ENCODE peak calls at places on chromosomes 13 and 19, in ten cellular contexts. P is IMR-90, C is cardiac fibroblast, E is psoas muscle, U is lung, J is HFF-Myc, G is colonic mucosa, X is cardiac muscle cell, N is keratinocyte, Y is mammary epithelial cell. R is an unnamed sample.

GRCh38 chr19:33405491-33406461 is 32.3 kb downstream of the CEBPG start:
- DNase-seq in P (no peak), C (no peak), E (peak; percentile 59), U (no peak), J (no peak), G (no peak), X (no peak), N (no peak), Y (no peak), R (no peak)

GRCh38 chr13:32059511-32059984 is 28.0 kb downstream of the FRY start:
- DNase-seq in P (no peak), C (no peak), E (no peak), U (no peak), J (no peak), G (no peak), X (no peak), N (no peak), Y (no peak), R (no peak)

GRCh38 chr19:35141627-35142401 is 1.2 kb upstream of the FXYD7 start:
- DNase-seq in P (no peak), C (no peak), E (peak; percentile 64), U (no peak), J (no peak), G (no peak), X (peak; percentile 31), N (no peak), Y (no peak), R (no peak)

GRCh38 chr13:57438072-57438471 is 193.5 kb upstream of the PCDH17 start:
- DNase-seq in P (no peak), C (no peak), E (no peak), U (no peak), J (no peak), G (no peak), X (no peak), N (no peak), Y (no peak), R (no peak)

GRCh38 chr13:45817833-45818232 is 33.7 kb downstream of the SIAH3 start:
- DNase-seq in P (no peak), C (no peak), E (no peak), U (no peak), J (no peak), G (no peak), X (peak; percentile 7), N (no peak), Y (no peak), R (no peak)

GRCh38 chr19:6340493-6341201 is 7.2 kb upstream of the ACER1 start:
- DNase-seq in P (no peak), C (no peak), E (no peak), U (no peak), J (no peak), G (no peak), X (no peak), N (no peak), Y (no peak), R (no peak)

GRCh38 chr19:45962021-45962420 is 11.6 kb downstream of the NOVA2 start:
- DNase-seq in P (no peak), C (no peak), E (peak; percentile 42), U (no peak), J (no peak), G (no peak), X (no peak), N (no peak), Y (no peak), R (no peak)

GRCh38 chr19:54469496-54469934 is 3.6 kb downstream of the CDC42EP5 start:
- DNase-seq in P (no peak), C (no peak), E (peak; percentile 79), U (no peak), J (no peak), G (peak; percentile 78), X (no peak), N (no peak), Y (no peak), R (no peak)

GRCh38 chr19:32869369-32870153 is at the start of gene SLC7A9:
- DNase-seq in P (no peak), C (no peak), E (peak; percentile 23), U (no peak), J (no peak), G (no peak), X (no peak), N (no peak), Y (no peak), R (no peak)

GRCh38 chr13:48400820-48401219 is 12.1 kb downstream of the LPAR6 start:
- DNase-seq in P (peak; percentile 46), C (peak; percentile 81), E (no peak), U (no peak), J (peak; percentile 32), G (no peak), X (peak; percentile 72), N (peak; percentile 65), Y (peak; percentile 91), R (peak; percentile 51)
- TF ChIP-seq CTCF in P (no peak), C (no peak), E (no peak), U (no peak), J (no peak), G (no peak), X (peak; percentile 13), N (no peak), Y (no peak), R (no peak)

GRCh38 chr13:29498426-29499040 is 97.0 kb downstream of the SLC7A1 start:
- DNase-seq in P (no peak), C (no peak), E (no peak), U (no peak), J (no peak), G (no peak), X (no peak), N (no peak), Y (no peak), R (no peak)

GRCh38 chr13:29499766-29500165 is 95.7 kb downstream of the SLC7A1 start:
- DNase-seq in P (no peak), C (no peak), E (no peak), U (no peak), J (no peak), G (no peak), X (no peak), N (no peak), Y (no peak), R (no peak)

GRCh38 chr13:29496241-29496712 is 99.2 kb downstream of the SLC7A1 start:
- DNase-seq in P (no peak), C (peak; percentile 26), E (no peak), U (no peak), J (no peak), G (no peak), X (peak; percentile 32), N (peak; percentile 23), Y (peak; percentile 82), R (no peak)

GRCh38 chr13:29494520-29494919 is 101.0 kb downstream of the SLC7A1 start:
- DNase-seq in P (no peak), C (no peak), E (no peak), U (no peak), J (no peak), G (no peak), X (no peak), N (no peak), Y (no peak), R (no peak)

DNA sequence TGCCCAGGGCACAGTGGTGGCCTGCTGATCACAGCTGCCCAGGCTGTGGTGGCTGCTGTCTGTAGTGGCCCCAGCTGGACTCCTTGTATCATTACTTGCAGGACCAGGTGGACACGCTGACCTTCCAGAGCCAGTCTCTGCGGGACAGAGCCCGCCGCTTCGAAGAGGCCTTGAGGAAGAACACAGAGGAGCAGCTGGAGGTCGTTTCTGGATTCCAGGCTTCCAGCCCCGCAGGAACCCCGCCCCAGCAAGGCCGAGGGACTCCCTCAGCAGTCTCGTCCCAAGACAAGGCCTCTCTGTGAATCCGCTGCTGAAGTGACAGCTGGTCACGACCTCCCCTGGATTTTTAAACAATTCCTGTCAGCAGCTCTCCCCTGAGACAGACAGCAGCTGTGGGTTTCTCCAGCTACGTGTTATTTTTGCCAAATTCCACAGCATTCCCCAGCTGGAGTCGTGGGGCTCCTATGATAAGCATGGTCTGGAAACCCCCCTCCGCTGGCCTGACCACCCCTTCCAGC is 98.3 kb downstream of the SLC7A1 start:
- DNase-seq in P (peak; percentile 65), C (peak; percentile 88), E (peak; percentile 77), U (no peak), J (no peak), G (no peak), X (peak; percentile 92), N (no peak), Y (no peak), R (no peak)
- H3K4me3 ChIP-seq in P (no peak overlapping the region), C (no peak overlapping the region), E (no peak overlapping the region), U (no peak overlapping the region), J (no peak overlapping the region), G (no peak overlapping the region), X (no peak overlapping the region), N (no peak overlapping the region), Y (no peak overlapping the region), R (no peak overlapping the region)

GRCh38 chr13:104530741-104531140 is 1464.5 kb upstream of the SLC10A2 start:
- DNase-seq in P (no peak), C (no peak), E (no peak), U (no peak), J (no peak), G (no peak), X (no peak), N (no peak), Y (no peak), R (no peak)

GRCh38 chr13:104532131-104532530 is 1465.9 kb upstream of the SLC10A2 start:
- DNase-seq in P (no peak), C (no peak), E (no peak), U (no peak), J (no peak), G (no peak), X (no peak), N (no peak), Y (no peak), R (no peak)

DNA sequence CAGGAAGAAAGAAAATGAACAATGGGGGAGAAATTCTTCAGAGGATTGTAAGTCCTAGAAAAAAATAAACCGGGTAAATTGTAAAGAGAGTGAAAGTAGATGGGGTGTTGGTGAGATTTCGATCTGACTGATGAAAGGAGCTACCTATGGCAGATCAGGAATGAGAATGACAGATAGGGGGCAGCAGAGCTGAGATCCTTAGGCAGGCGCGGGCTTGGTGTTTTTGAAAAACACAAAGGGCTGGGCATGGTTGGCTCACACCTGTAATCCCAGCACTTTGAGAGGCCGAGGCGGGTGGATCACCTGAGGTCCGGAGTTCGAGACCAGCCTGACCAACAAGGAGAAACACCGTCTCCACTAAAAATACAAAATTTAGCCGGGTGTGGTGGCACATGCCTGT is 1468.6 kb upstream of the SLC10A2 start:
- DNase-seq in P (no peak), C (no peak), E (no peak), U (no peak), J (no peak), G (peak; percentile 17), X (no peak), N (no peak), Y (no peak), R (no peak)
- TF ChIP-seq CTCF in P (no peak), C (no peak), E (no peak), U (no peak), J (no peak), G (no peak), X (no peak), N (no peak), Y (no peak), R (no peak)

DNA sequence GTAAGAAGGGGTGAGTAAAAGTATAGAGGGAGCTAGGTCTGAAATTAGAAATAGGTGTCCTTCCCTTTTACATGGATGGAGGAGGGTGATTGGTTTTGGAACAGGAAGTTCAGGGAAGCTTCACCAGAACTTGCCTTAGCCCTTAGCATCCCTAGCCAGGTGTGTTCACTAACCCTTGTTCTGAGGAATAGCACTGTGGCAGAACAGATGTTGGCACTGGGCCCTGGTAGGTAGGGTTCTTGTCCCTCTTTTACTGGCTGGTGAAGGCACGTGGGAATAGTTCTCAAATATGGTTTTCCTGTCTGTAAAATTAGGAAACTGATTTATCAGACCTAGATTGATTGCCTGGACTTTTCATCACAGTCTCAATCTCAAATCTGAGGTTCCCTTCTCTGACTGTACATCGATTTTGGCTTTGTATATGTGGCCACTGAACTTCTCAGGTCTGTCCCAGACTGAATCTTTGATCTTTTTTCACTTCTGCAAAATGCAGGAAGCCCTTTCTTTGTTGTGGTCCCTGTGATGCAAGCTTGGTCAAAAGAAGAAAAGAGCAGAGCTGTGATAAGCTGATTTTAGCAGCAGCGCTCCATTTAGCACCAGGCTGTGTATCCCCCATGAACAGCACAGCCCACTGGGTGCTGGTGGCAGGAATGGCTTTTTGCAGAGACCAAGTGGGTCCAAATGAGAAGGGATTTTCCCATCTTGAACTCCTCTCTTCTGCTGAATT is 86.2 kb upstream of the HTR2A start:
- DNase-seq in P (no peak), C (no peak), E (no peak), U (no peak), J (no peak), G (no peak), X (no peak), N (no peak), Y (no peak), R (no peak)
- H3K4me3 ChIP-seq in P (no peak overlapping the region), C (no peak overlapping the region), E (no peak overlapping the region), U (no peak overlapping the region), J (no peak overlapping the region), G (no peak overlapping the region), X (no peak overlapping the region), N (no peak overlapping the region), Y (no peak overlapping the region), R (no peak overlapping the region)

R was measured in AG04449.